ENCODE peak calls at places on chromosomes 16 and 17, in ten cellular contexts. One of them, this sample, is unnamed.

GRCh38 chr16:48613061-48613957 is 3.3 kb upstream of the N4BP1 start:
- DNase-seq in endothelial cell: peak
- DNase-seq in mucosa of descending colon: peak
- DNase-seq in CD8-positive, alpha-beta T cell: peak
- DNase-seq in right lobe of liver: no peak
- DNase-seq in lower lobe of right lung: no peak
- DNase-seq in fibroblast of lung: no peak
- DNase-seq in stomach: peak
- DNase-seq in endothelial cell of umbilical vein: no peak
- DNase-seq in progenitor cell of endocrine pancreas: no peak
- DNase-seq in this sample: no peak

GRCh38 chr17:4597975-4598374 is 13.6 kb downstream of the SMTNL2 start:
- DNase-seq in endothelial cell: no peak
- DNase-seq in mucosa of descending colon: no peak
- DNase-seq in CD8-positive, alpha-beta T cell: no peak
- DNase-seq in right lobe of liver: no peak
- DNase-seq in lower lobe of right lung: no peak
- DNase-seq in fibroblast of lung: no peak
- DNase-seq in stomach: no peak
- DNase-seq in endothelial cell of umbilical vein: no peak
- DNase-seq in progenitor cell of endocrine pancreas: no peak
- DNase-seq in this sample: no peak

GRCh38 chr17:81870155-81870977 is 771 bp downstream of the ARHGDIA start:
- DNase-seq in endothelial cell: no peak
- DNase-seq in mucosa of descending colon: peak
- DNase-seq in CD8-positive, alpha-beta T cell: no peak
- DNase-seq in right lobe of liver: peak
- DNase-seq in lower lobe of right lung: peak
- DNase-seq in fibroblast of lung: peak
- DNase-seq in stomach: peak
- DNase-seq in endothelial cell of umbilical vein: peak
- DNase-seq in progenitor cell of endocrine pancreas: no peak
- DNase-seq in this sample: no peak

GRCh38 chr16:50300942-50301625 is 34.7 kb downstream of the ADCY7 start:
- DNase-seq in endothelial cell: no peak
- DNase-seq in mucosa of descending colon: no peak
- DNase-seq in CD8-positive, alpha-beta T cell: no peak
- DNase-seq in right lobe of liver: no peak
- DNase-seq in lower lobe of right lung: peak
- DNase-seq in fibroblast of lung: peak
- DNase-seq in stomach: no peak
- DNase-seq in endothelial cell of umbilical vein: no peak
- DNase-seq in progenitor cell of endocrine pancreas: no peak
- DNase-seq in this sample: no peak

GRCh38 chr17:29176500-29177351 is 3.5 kb downstream of the MYO18A start:
- DNase-seq in endothelial cell: peak
- DNase-seq in mucosa of descending colon: peak
- DNase-seq in CD8-positive, alpha-beta T cell: peak
- DNase-seq in right lobe of liver: peak
- DNase-seq in lower lobe of right lung: peak
- DNase-seq in fibroblast of lung: peak
- DNase-seq in stomach: peak
- DNase-seq in endothelial cell of umbilical vein: peak
- DNase-seq in progenitor cell of endocrine pancreas: peak
- DNase-seq in this sample: peak

GRCh38 chr17:45815752-45816151 is 28.9 kb upstream of the SPPL2C start:
- DNase-seq in endothelial cell: no peak
- DNase-seq in mucosa of descending colon: no peak
- DNase-seq in CD8-positive, alpha-beta T cell: no peak
- DNase-seq in right lobe of liver: no peak
- DNase-seq in lower lobe of right lung: no peak
- DNase-seq in fibroblast of lung: no peak
- DNase-seq in stomach: no peak
- DNase-seq in endothelial cell of umbilical vein: no peak
- DNase-seq in progenitor cell of endocrine pancreas: no peak
- DNase-seq in this sample: no peak

GRCh38 chr17:56777859-56778258 is 55.9 kb downstream of the C17orf67 start:
- DNase-seq in endothelial cell: no peak
- DNase-seq in mucosa of descending colon: no peak
- DNase-seq in CD8-positive, alpha-beta T cell: no peak
- DNase-seq in right lobe of liver: no peak
- DNase-seq in lower lobe of right lung: no peak
- DNase-seq in fibroblast of lung: no peak
- DNase-seq in stomach: no peak
- DNase-seq in endothelial cell of umbilical vein: no peak
- DNase-seq in progenitor cell of endocrine pancreas: no peak
- DNase-seq in this sample: no peak

GRCh38 chr17:3983945-3984484 is 19.8 kb upstream of the ATP2A3 start:
- DNase-seq in endothelial cell: peak
- DNase-seq in mucosa of descending colon: no peak
- DNase-seq in CD8-positive, alpha-beta T cell: no peak
- DNase-seq in right lobe of liver: peak
- DNase-seq in lower lobe of right lung: peak
- DNase-seq in fibroblast of lung: peak
- DNase-seq in stomach: no peak
- DNase-seq in endothelial cell of umbilical vein: peak
- DNase-seq in progenitor cell of endocrine pancreas: no peak
- DNase-seq in this sample: no peak

GRCh38 chr17:40605301-40605700 is 40.0 kb upstream of the CCR7 start:
- DNase-seq in endothelial cell: no peak
- DNase-seq in mucosa of descending colon: no peak
- DNase-seq in CD8-positive, alpha-beta T cell: no peak
- DNase-seq in right lobe of liver: no peak
- DNase-seq in lower lobe of right lung: no peak
- DNase-seq in fibroblast of lung: no peak
- DNase-seq in stomach: no peak
- DNase-seq in endothelial cell of umbilical vein: no peak
- DNase-seq in progenitor cell of endocrine pancreas: no peak
- DNase-seq in this sample: no peak

GRCh38 chr17:50917418-50917743 is 51.2 kb upstream of the TOB1 start:
- DNase-seq in endothelial cell: no peak
- DNase-seq in mucosa of descending colon: no peak
- DNase-seq in CD8-positive, alpha-beta T cell: no peak
- DNase-seq in right lobe of liver: no peak
- DNase-seq in lower lobe of right lung: no peak
- DNase-seq in fibroblast of lung: no peak
- DNase-seq in stomach: no peak
- DNase-seq in endothelial cell of umbilical vein: no peak
- DNase-seq in progenitor cell of endocrine pancreas: no peak
- DNase-seq in this sample: no peak

GRCh38 chr17:50290074-50290702 is 15.9 kb downstream of the TMEM92 start:
- DNase-seq in endothelial cell: no peak
- DNase-seq in mucosa of descending colon: peak
- DNase-seq in CD8-positive, alpha-beta T cell: no peak
- DNase-seq in right lobe of liver: no peak
- DNase-seq in lower lobe of right lung: peak
- DNase-seq in fibroblast of lung: peak
- DNase-seq in stomach: peak
- DNase-seq in endothelial cell of umbilical vein: peak
- DNase-seq in progenitor cell of endocrine pancreas: no peak
- DNase-seq in this sample: no peak

GRCh38 chr17:65027305-65027704 is 29.2 kb downstream of the GNA13 start:
- DNase-seq in endothelial cell: peak
- DNase-seq in mucosa of descending colon: no peak
- DNase-seq in CD8-positive, alpha-beta T cell: no peak
- DNase-seq in right lobe of liver: no peak
- DNase-seq in lower lobe of right lung: no peak
- DNase-seq in fibroblast of lung: peak
- DNase-seq in stomach: no peak
- DNase-seq in endothelial cell of umbilical vein: peak
- DNase-seq in progenitor cell of endocrine pancreas: no peak
- DNase-seq in this sample: peak

GRCh38 chr16:27369806-27370205 is 32.2 kb upstream of the IL21R start:
- DNase-seq in endothelial cell: no peak
- DNase-seq in mucosa of descending colon: no peak
- DNase-seq in CD8-positive, alpha-beta T cell: no peak
- DNase-seq in right lobe of liver: no peak
- DNase-seq in lower lobe of right lung: no peak
- DNase-seq in fibroblast of lung: peak
- DNase-seq in stomach: no peak
- DNase-seq in endothelial cell of umbilical vein: no peak
- DNase-seq in progenitor cell of endocrine pancreas: no peak
- DNase-seq in this sample: no peak

GRCh38 chr16:27367463-27368357 is 34.3 kb upstream of the IL21R start:
- DNase-seq in endothelial cell: peak
- DNase-seq in mucosa of descending colon: peak
- DNase-seq in CD8-positive, alpha-beta T cell: peak
- DNase-seq in right lobe of liver: peak
- DNase-seq in lower lobe of right lung: peak
- DNase-seq in fibroblast of lung: peak
- DNase-seq in stomach: peak
- DNase-seq in endothelial cell of umbilical vein: peak
- DNase-seq in progenitor cell of endocrine pancreas: peak
- DNase-seq in this sample: peak

GRCh38 chr16:27373312-27373711 is 28.7 kb upstream of the IL21R start:
- DNase-seq in endothelial cell: no peak
- DNase-seq in mucosa of descending colon: no peak
- DNase-seq in CD8-positive, alpha-beta T cell: no peak
- DNase-seq in right lobe of liver: no peak
- DNase-seq in lower lobe of right lung: no peak
- DNase-seq in fibroblast of lung: no peak
- DNase-seq in stomach: no peak
- DNase-seq in endothelial cell of umbilical vein: no peak
- DNase-seq in progenitor cell of endocrine pancreas: no peak
- DNase-seq in this sample: no peak

GRCh38 chr16:27368358-27368722 is 33.6 kb upstream of the IL21R start:
- DNase-seq in endothelial cell: no peak
- DNase-seq in mucosa of descending colon: no peak
- DNase-seq in CD8-positive, alpha-beta T cell: no peak
- DNase-seq in right lobe of liver: no peak
- DNase-seq in lower lobe of right lung: no peak
- DNase-seq in fibroblast of lung: no peak
- DNase-seq in stomach: no peak
- DNase-seq in endothelial cell of umbilical vein: no peak
- DNase-seq in progenitor cell of endocrine pancreas: no peak
- DNase-seq in this sample: no peak

DNA sequence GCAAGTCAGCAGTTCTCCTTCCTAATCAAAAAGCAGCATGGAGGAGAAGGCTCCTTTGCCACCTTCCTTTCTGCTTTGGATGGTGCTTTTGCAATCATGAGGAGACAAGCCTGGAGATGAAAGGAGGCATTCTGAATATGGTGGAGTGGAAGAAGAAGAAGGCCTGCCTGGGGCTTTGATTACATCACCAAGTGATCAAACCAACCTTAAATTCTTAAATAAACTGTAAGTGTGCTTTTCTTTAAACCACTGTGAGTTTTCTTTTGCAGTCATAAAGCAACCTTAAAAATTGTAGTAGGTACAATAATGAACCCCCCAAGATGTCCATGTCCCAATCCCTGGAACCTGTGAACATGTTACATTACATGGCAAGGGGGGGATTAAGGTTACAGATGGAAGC is 31.7 kb upstream of the IL21R start:
- DNase-seq in endothelial cell: no peak
- DNase-seq in mucosa of descending colon: no peak
- DNase-seq in CD8-positive, alpha-beta T cell: no peak
- DNase-seq in right lobe of liver: peak
- DNase-seq in lower lobe of right lung: no peak
- DNase-seq in fibroblast of lung: no peak
- DNase-seq in stomach: no peak
- DNase-seq in endothelial cell of umbilical vein: no peak
- DNase-seq in progenitor cell of endocrine pancreas: no peak
- DNase-seq in this sample: no peak
- TF ChIP-seq CTCF in endothelial cell: no peak
- TF ChIP-seq CTCF in mucosa of descending colon: no peak
- TF ChIP-seq CTCF in CD8-positive, alpha-beta T cell: no peak
- TF ChIP-seq CTCF in right lobe of liver: no peak
- TF ChIP-seq CTCF in lower lobe of right lung: no peak
- TF ChIP-seq CTCF in fibroblast of lung: no peak
- TF ChIP-seq CTCF in stomach: no peak
- TF ChIP-seq CTCF in endothelial cell of umbilical vein: no peak
- TF ChIP-seq CTCF in progenitor cell of endocrine pancreas: no peak
- TF ChIP-seq CTCF in this sample: no peak

DNA sequence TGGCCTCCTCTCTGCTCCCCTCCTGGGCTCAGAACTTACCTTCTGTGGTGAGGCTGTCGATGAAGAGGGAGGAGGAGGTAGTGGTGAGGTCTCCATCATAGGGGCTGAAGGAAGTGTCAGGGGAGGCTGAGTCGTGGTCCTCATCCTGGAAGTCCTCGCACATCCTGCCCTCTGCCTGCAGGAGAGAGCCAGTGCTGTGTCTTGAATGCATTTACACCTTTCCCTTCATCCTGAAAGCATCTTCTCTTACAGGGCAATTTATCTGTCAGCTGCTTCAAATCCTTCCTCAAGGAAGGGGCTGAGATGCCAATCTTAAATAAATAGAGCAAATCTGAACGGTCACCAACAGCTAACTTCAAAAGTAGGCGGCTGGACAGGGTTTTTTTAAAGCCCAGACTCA is 73.6 kb downstream of the PLXDC1 start:
- DNase-seq in endothelial cell: no peak
- DNase-seq in mucosa of descending colon: no peak
- DNase-seq in CD8-positive, alpha-beta T cell: no peak
- DNase-seq in right lobe of liver: no peak
- DNase-seq in lower lobe of right lung: no peak
- DNase-seq in fibroblast of lung: no peak
- DNase-seq in stomach: no peak
- DNase-seq in endothelial cell of umbilical vein: no peak
- DNase-seq in progenitor cell of endocrine pancreas: no peak
- DNase-seq in this sample: no peak
- TF ChIP-seq CTCF in endothelial cell: no peak
- TF ChIP-seq CTCF in mucosa of descending colon: no peak
- TF ChIP-seq CTCF in CD8-positive, alpha-beta T cell: no peak
- TF ChIP-seq CTCF in right lobe of liver: no peak
- TF ChIP-seq CTCF in lower lobe of right lung: no peak
- TF ChIP-seq CTCF in fibroblast of lung: no peak
- TF ChIP-seq CTCF in stomach: no peak
- TF ChIP-seq CTCF in endothelial cell of umbilical vein: no peak
- TF ChIP-seq CTCF in progenitor cell of endocrine pancreas: no peak
- TF ChIP-seq CTCF in this sample: no peak

GRCh38 chr16:15523092-15523541 is 88.7 kb downstream of the BMERB1 start:
- DNase-seq in endothelial cell: no peak
- DNase-seq in mucosa of descending colon: peak
- DNase-seq in CD8-positive, alpha-beta T cell: no peak
- DNase-seq in right lobe of liver: peak
- DNase-seq in lower lobe of right lung: peak
- DNase-seq in fibroblast of lung: no peak
- DNase-seq in stomach: no peak
- DNase-seq in endothelial cell of umbilical vein: no peak
- DNase-seq in progenitor cell of endocrine pancreas: no peak
- DNase-seq in this sample: no peak
- TF ChIP-seq CTCF in endothelial cell: no peak
- TF ChIP-seq CTCF in mucosa of descending colon: no peak
- TF ChIP-seq CTCF in CD8-positive, alpha-beta T cell: no peak
- TF ChIP-seq CTCF in right lobe of liver: peak
- TF ChIP-seq CTCF in lower lobe of right lung: no peak
- TF ChIP-seq CTCF in fibroblast of lung: no peak
- TF ChIP-seq CTCF in stomach: no peak
- TF ChIP-seq CTCF in endothelial cell of umbilical vein: no peak
- TF ChIP-seq CTCF in progenitor cell of endocrine pancreas: no peak
- TF ChIP-seq CTCF in this sample: no peak

DNA sequence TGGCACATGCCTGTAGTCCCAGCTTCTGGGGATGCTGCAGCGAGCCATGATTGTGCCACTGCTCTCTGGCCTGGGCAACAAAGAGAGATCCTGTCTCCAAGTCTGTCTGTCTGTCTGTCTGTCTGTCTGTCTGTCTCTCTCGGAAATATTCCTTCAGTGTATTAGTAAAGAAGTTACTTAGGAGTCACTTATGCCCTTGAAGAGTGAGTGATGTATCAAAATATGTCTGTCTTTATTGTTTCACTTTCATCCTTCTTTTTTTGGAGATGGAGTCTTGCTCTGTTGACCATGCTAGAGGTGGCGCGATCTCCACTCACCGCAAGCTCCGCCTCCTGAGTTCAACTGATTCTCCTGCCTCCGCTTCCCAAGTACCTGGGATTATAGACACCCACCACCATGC is 410.5 kb downstream of the WWOX start:
- DNase-seq in endothelial cell: no peak
- DNase-seq in mucosa of descending colon: no peak
- DNase-seq in CD8-positive, alpha-beta T cell: no peak
- DNase-seq in right lobe of liver: no peak
- DNase-seq in lower lobe of right lung: no peak
- DNase-seq in fibroblast of lung: no peak
- DNase-seq in stomach: no peak
- DNase-seq in endothelial cell of umbilical vein: no peak
- DNase-seq in progenitor cell of endocrine pancreas: no peak
- DNase-seq in this sample: no peak
- TF ChIP-seq CTCF in endothelial cell: no peak
- TF ChIP-seq CTCF in mucosa of descending colon: no peak
- TF ChIP-seq CTCF in CD8-positive, alpha-beta T cell: no peak
- TF ChIP-seq CTCF in right lobe of liver: no peak
- TF ChIP-seq CTCF in lower lobe of right lung: no peak
- TF ChIP-seq CTCF in fibroblast of lung: no peak
- TF ChIP-seq CTCF in stomach: no peak
- TF ChIP-seq CTCF in endothelial cell of umbilical vein: no peak
- TF ChIP-seq CTCF in progenitor cell of endocrine pancreas: no peak
- TF ChIP-seq CTCF in this sample: no peak

This sample was measured in neural crest cell.